ENCODE peak calls at places on chromosome 15, in five cellular contexts. U is RKO, W is DMS79, Y is T-helper 1 cell, C is HCEC 1CT. F is an unnamed sample.

GRCh38 chr15:70575251-70576227 is 187.8 kb downstream of the UACA start:
- DNase-seq in U (no peak), W (no peak), Y (no peak), C (no peak), F (no peak)

GRCh38 chr15:73866481-73866880 is 6.9 kb upstream of the TBC1D21 start:
- DNase-seq in U (no peak), W (no peak), Y (no peak), C (no peak), F (no peak)

GRCh38 chr15:63752075-63752684 is 81.6 kb downstream of the HERC1 start:
- DNase-seq in U (peak), W (no peak), Y (peak), C (peak), F (no peak)

GRCh38 chr15:40146037-40146436 is 14.8 kb upstream of the BUB1B start:
- DNase-seq in U (peak), W (no peak), Y (no peak), C (peak), F (no peak)

GRCh38 chr15:87608238-87609028 is 648.1 kb downstream of the NTRK3 start:
- DNase-seq in U (no peak), W (no peak), Y (no peak), C (no peak), F (no peak)

GRCh38 chr15:80494311-80494710 is 90.1 kb downstream of the ARNT2 start:
- DNase-seq in U (no peak), W (no peak), Y (no peak), C (peak), F (no peak)

GRCh38 chr15:38549222-38549621 is 15.4 kb downstream of the RASGRP1 start:
- DNase-seq in U (no peak), W (no peak), Y (no peak), C (peak), F (no peak)

GRCh38 chr15:73225358-73226015 is 143.3 kb downstream of the HCN4 start:
- DNase-seq in U (no peak), W (no peak), Y (no peak), C (no peak), F (no peak)

GRCh38 chr15:65550681-65551098 is 20.4 kb downstream of the HACD3 start:
- DNase-seq in U (no peak), W (no peak), Y (no peak), C (peak), F (no peak)

GRCh38 chr15:99326235-99326634 is 75.0 kb downstream of the LRRC28 start:
- DNase-seq in U (no peak), W (no peak), Y (no peak), C (no peak), F (no peak)

GRCh38 chr15:74906450-74907276 is at the start of gene FAM219B:
- DNase-seq in U (peak), W (peak), Y (peak), C (peak), F (peak)

GRCh38 chr15:42759093-42759492 is 22.2 kb upstream of the CDAN1 start:
- DNase-seq in U (no peak), W (no peak), Y (no peak), C (no peak), F (peak)

GRCh38 chr15:88513195-88513594 is 33.3 kb downstream of the DET1 start:
- DNase-seq in U (peak), W (no peak), Y (no peak), C (peak), F (no peak)

GRCh38 chr15:40047413-40048154 is 8.6 kb upstream of the SRP14 start:
- DNase-seq in U (no peak), W (peak), Y (peak), C (peak), F (peak)

GRCh38 chr15:64740361-64741170 is 34.8 kb downstream of the RBPMS2 start:
- DNase-seq in U (peak), W (no peak), Y (no peak), C (peak), F (peak)

F was measured in kidney.